ENCODE peak calls at places on chromosomes 11 and 22, in seven cellular contexts. E is CD4-positive, alpha-beta T cell; J is activated T-cell treated with anti-CD3 and anti-CD28 coated beads for 48 hours; K is activated CD8-positive, alpha-beta memory T cell treated with anti-CD3 and anti-CD28 coated beads for 1 hour; V is CD4-positive, CD25-positive, alpha-beta regulatory T cell; C is stimulated activated CD8-positive, alpha-beta memory T cell treated with anti-CD3 and anti-CD28 coated beads, Interleukin-4, amount 100 ng/mL, for 48 hours; I is natural killer cell treated with Interleukin-12 subunit alpha and Interleukin-12 subunit beta and Interleukin-15 and Interleukin-18, amount 100 ng/mL, for 72 hours. H is an unnamed sample.

GRCh38 chr22:27372969-27373670 is 428.4 kb downstream of the MN1 start:
- DNase-seq in K (no peak), C (no peak), J (no peak), E (no peak), V (no peak), I (no peak), H (no peak)

GRCh38 chr11:3905080-3905953 is 49.9 kb downstream of the STIM1 start:
- DNase-seq in K (peak), E (peak), V (peak), J (peak), C (peak), I (no peak), H (no peak)

GRCh38 chr11:1516273-1517067 is 29.9 kb upstream of the MOB2 start:
- DNase-seq in V (no peak), C (no peak), E (no peak), K (no peak), I (no peak), J (no peak), H (no peak)

GRCh38 chr11:111416231-111416960 is 37.3 kb upstream of the POU2AF1 start:
- DNase-seq in I (no peak), K (no peak), J (no peak), E (no peak), C (no peak), V (no peak), H (no peak)

GRCh38 chr11:76629133-76629852 is 41.3 kb downstream of the LRRC32 start:
- DNase-seq in I (no peak), E (no peak), C (peak), K (no peak), J (peak), V (peak), H (peak)

GRCh38 chr22:47008208-47008885 is 245.9 kb downstream of the TBC1D22A start:
- DNase-seq in C (no peak), K (no peak), I (no peak), V (no peak), E (no peak), J (no peak), H (peak)

GRCh38 chr11:1751521-1751921 is 1.1 kb upstream of the IFITM10 start:
- DNase-seq in V (no peak), K (no peak), C (no peak), J (no peak), I (no peak), E (no peak), H (no peak)

GRCh38 chr11:118910309-118911112 is 15.2 kb downstream of the BCL9L start:
- DNase-seq in C (peak), V (peak), K (no peak), J (no peak), I (peak), E (no peak), H (peak)

GRCh38 chr11:125956371-125956770 is 10.5 kb downstream of the VSIG10L2 start:
- DNase-seq in C (no peak), V (no peak), J (no peak), K (no peak), E (no peak), I (no peak), H (no peak)

GRCh38 chr11:17471501-17471900 is 5.1 kb downstream of the ABCC8 start:
- DNase-seq in I (no peak), C (no peak), V (no peak), E (no peak), K (no peak), J (no peak), H (no peak)

GRCh38 chr11:116373107-116373506 is 399.7 kb downstream of the BUD13 start:
- DNase-seq in E (no peak), J (no peak), C (no peak), V (no peak), K (no peak), I (no peak), H (no peak)

GRCh38 chr11:8567597-8568198 is 26.3 kb downstream of the STK33 start:
- DNase-seq in C (no peak), I (no peak), E (no peak), K (no peak), V (no peak), J (no peak), H (no peak)

GRCh38 chr11:68889948-68890446 is 13.6 kb downstream of the MRPL21 start:
- DNase-seq in J (peak), E (no peak), V (no peak), K (no peak), C (no peak), I (no peak), H (no peak)

GRCh38 chr11:132028380-132029240 is 658.2 kb downstream of the NTM start:
- DNase-seq in V (no peak), I (no peak), K (no peak), E (no peak), J (no peak), C (peak), H (no peak)

GRCh38 chr11:60774726-60775125 is 10.4 kb upstream of the MS4A10 start:
- DNase-seq in K (no peak), E (no peak), I (no peak), V (no peak), J (no peak), C (no peak), H (no peak)

GRCh38 chr11:9206496-9206895 is 58.7 kb downstream of the DENND5A start:
- DNase-seq in J (no peak), E (no peak), V (no peak), I (no peak), C (no peak), K (no peak), H (no peak)

GRCh38 chr11:110447897-110448522 is 18.3 kb downstream of the FDX1 start:
- DNase-seq in J (no peak), I (no peak), E (no peak), C (no peak), K (no peak), V (peak), H (no peak)

GRCh38 chr11:83249972-83250593 is 36.1 kb downstream of the CCDC90B start:
- DNase-seq in V (peak), E (no peak), C (no peak), J (no peak), I (no peak), K (no peak), H (no peak)

GRCh38 chr11:96027021-96027420 is 103.1 kb upstream of the MTMR2 start:
- DNase-seq in J (no peak), V (no peak), E (no peak), C (no peak), K (no peak), I (no peak), H (no peak)

GRCh38 chr11:10878408-10879214 is 20.8 kb upstream of the ZBED5 start:
- DNase-seq in E (no peak), J (no peak), K (no peak), V (peak), I (no peak), C (no peak), H (no peak)

GRCh38 chr22:26949193-26949592 is 291.8 kb downstream of the MIAT start:
- DNase-seq in E (no peak), I (no peak), J (no peak), K (no peak), V (no peak), C (no peak), H (no peak)

GRCh38 chr22:40797427-40797826 is 21.7 kb downstream of the SLC25A17 start:
- DNase-seq in V (no peak), C (no peak), E (no peak), I (no peak), K (no peak), J (no peak), H (no peak)

GRCh38 chr11:11628651-11629050 is 6.8 kb upstream of the GALNT18 start:
- DNase-seq in K (no peak), I (no peak), J (no peak), C (no peak), E (no peak), V (no peak), H (no peak)

GRCh38 chr11:79906189-79906588 is 465.4 kb upstream of the TENM4 start:
- DNase-seq in K (no peak), C (no peak), V (no peak), I (no peak), E (no peak), J (no peak), H (no peak)

GRCh38 chr22:18997925-18998315 is 61.8 kb upstream of the PRODH start:
- DNase-seq in E (no peak), V (no peak), C (no peak), J (no peak), I (no peak), K (no peak), H (no peak)

GRCh38 chr11:91955206-91955605 is 269.4 kb upstream of the FAT3 start:
- DNase-seq in I (no peak), E (no peak), V (no peak), C (no peak), J (no peak), K (no peak), H (no peak)

GRCh38 chr22:24975813-24976341 is 23.4 kb downstream of the KIAA1671 start:
- DNase-seq in I (no peak), C (no peak), E (no peak), J (no peak), K (no peak), V (no peak), H (peak)

GRCh38 chr11:12704049-12704448 is 29.8 kb downstream of the TEAD1 start:
- DNase-seq in K (no peak), J (no peak), V (no peak), C (no peak), E (no peak), I (no peak), H (no peak)

GRCh38 chr11:129144256-129144655 is 47.9 kb downstream of the ARHGAP32 start:
- DNase-seq in K (no peak), I (no peak), J (no peak), V (no peak), C (no peak), E (no peak), H (no peak)

GRCh38 chr11:13160302-13160701 is 117.3 kb upstream of the BMAL1 start:
- DNase-seq in E (no peak), C (no peak), V (no peak), J (no peak), I (no peak), K (no peak), H (no peak)